ENCODE peak calls at places on chromosomes 16 and 17, in eight cellular contexts. One of them, this sample, is unnamed.

GRCh38 chr17:82907797-82908261 is 68.0 kb upstream of the ZNF750 start:
- DNase-seq in activated CD4-positive, alpha-beta T cell treated with anti-CD3 and anti-CD28 coated beads, Interleukin-2, amount 50 U/mL, for 1 hour: no peak
- DNase-seq in kidney tubule cell: no peak
- DNase-seq in pancreas: no peak
- DNase-seq in NT2/D1: no peak
- DNase-seq in hepatic stellate cell: no peak
- DNase-seq in neural crest cell: no peak
- DNase-seq in activated CD8-positive, alpha-beta memory T cell treated with anti-CD3 and anti-CD28 coated beads for 24 hours: no peak
- DNase-seq in this sample: no peak

GRCh38 chr17:31754239-31754945 is 104.7 kb downstream of the COPRS start:
- DNase-seq in NT2/D1: no peak
- DNase-seq in activated CD4-positive, alpha-beta T cell treated with anti-CD3 and anti-CD28 coated beads, Interleukin-2, amount 50 U/mL, for 1 hour: no peak
- DNase-seq in kidney tubule cell: peak
- DNase-seq in pancreas: no peak
- DNase-seq in hepatic stellate cell: peak
- DNase-seq in neural crest cell: no peak
- DNase-seq in activated CD8-positive, alpha-beta memory T cell treated with anti-CD3 and anti-CD28 coated beads for 24 hours: no peak
- DNase-seq in this sample: no peak

GRCh38 chr16:89366561-89367537 is 123.5 kb downstream of the ANKRD11 start:
- DNase-seq in activated CD8-positive, alpha-beta memory T cell treated with anti-CD3 and anti-CD28 coated beads for 24 hours: no peak
- DNase-seq in kidney tubule cell: peak
- DNase-seq in NT2/D1: no peak
- DNase-seq in pancreas: peak
- DNase-seq in neural crest cell: no peak
- DNase-seq in hepatic stellate cell: no peak
- DNase-seq in activated CD4-positive, alpha-beta T cell treated with anti-CD3 and anti-CD28 coated beads, Interleukin-2, amount 50 U/mL, for 1 hour: no peak
- DNase-seq in this sample: no peak

GRCh38 chr16:73166972-73167550 is 119.1 kb upstream of the ZFHX3 start:
- DNase-seq in neural crest cell: no peak
- DNase-seq in NT2/D1: no peak
- DNase-seq in activated CD4-positive, alpha-beta T cell treated with anti-CD3 and anti-CD28 coated beads, Interleukin-2, amount 50 U/mL, for 1 hour: no peak
- DNase-seq in pancreas: no peak
- DNase-seq in hepatic stellate cell: no peak
- DNase-seq in kidney tubule cell: no peak
- DNase-seq in activated CD8-positive, alpha-beta memory T cell treated with anti-CD3 and anti-CD28 coated beads for 24 hours: no peak
- DNase-seq in this sample: no peak

GRCh38 chr16:15708096-15708495 is 58.1 kb downstream of the NDE1 start:
- DNase-seq in hepatic stellate cell: peak
- DNase-seq in activated CD4-positive, alpha-beta T cell treated with anti-CD3 and anti-CD28 coated beads, Interleukin-2, amount 50 U/mL, for 1 hour: no peak
- DNase-seq in activated CD8-positive, alpha-beta memory T cell treated with anti-CD3 and anti-CD28 coated beads for 24 hours: no peak
- DNase-seq in pancreas: no peak
- DNase-seq in neural crest cell: no peak
- DNase-seq in NT2/D1: no peak
- DNase-seq in kidney tubule cell: no peak
- DNase-seq in this sample: no peak

GRCh38 chr17:79248843-79249242 is 174.2 kb downstream of the ENGASE start:
- DNase-seq in hepatic stellate cell: no peak
- DNase-seq in activated CD8-positive, alpha-beta memory T cell treated with anti-CD3 and anti-CD28 coated beads for 24 hours: no peak
- DNase-seq in NT2/D1: no peak
- DNase-seq in kidney tubule cell: no peak
- DNase-seq in neural crest cell: no peak
- DNase-seq in pancreas: no peak
- DNase-seq in activated CD4-positive, alpha-beta T cell treated with anti-CD3 and anti-CD28 coated beads, Interleukin-2, amount 50 U/mL, for 1 hour: no peak
- DNase-seq in this sample: no peak

GRCh38 chr17:7330099-7331015 is 1.2 kb upstream of the NEURL4 start:
- DNase-seq in hepatic stellate cell: peak
- DNase-seq in activated CD4-positive, alpha-beta T cell treated with anti-CD3 and anti-CD28 coated beads, Interleukin-2, amount 50 U/mL, for 1 hour: peak
- DNase-seq in pancreas: peak
- DNase-seq in NT2/D1: no peak
- DNase-seq in activated CD8-positive, alpha-beta memory T cell treated with anti-CD3 and anti-CD28 coated beads for 24 hours: peak
- DNase-seq in kidney tubule cell: peak
- DNase-seq in neural crest cell: peak
- DNase-seq in this sample: no peak

GRCh38 chr17:29089601-29090044 is 46.7 kb downstream of the PIPOX start:
- DNase-seq in hepatic stellate cell: no peak
- DNase-seq in pancreas: no peak
- DNase-seq in activated CD8-positive, alpha-beta memory T cell treated with anti-CD3 and anti-CD28 coated beads for 24 hours: no peak
- DNase-seq in neural crest cell: no peak
- DNase-seq in NT2/D1: no peak
- DNase-seq in activated CD4-positive, alpha-beta T cell treated with anti-CD3 and anti-CD28 coated beads, Interleukin-2, amount 50 U/mL, for 1 hour: no peak
- DNase-seq in kidney tubule cell: no peak
- DNase-seq in this sample: no peak

GRCh38 chr17:64242633-64243032 is 20.4 kb downstream of the TEX2 start:
- DNase-seq in neural crest cell: no peak
- DNase-seq in kidney tubule cell: no peak
- DNase-seq in activated CD4-positive, alpha-beta T cell treated with anti-CD3 and anti-CD28 coated beads, Interleukin-2, amount 50 U/mL, for 1 hour: no peak
- DNase-seq in NT2/D1: no peak
- DNase-seq in hepatic stellate cell: no peak
- DNase-seq in pancreas: no peak
- DNase-seq in activated CD8-positive, alpha-beta memory T cell treated with anti-CD3 and anti-CD28 coated beads for 24 hours: no peak
- DNase-seq in this sample: no peak

GRCh38 chr17:76261421-76262215 is 3.5 kb upstream of the UBALD2 start:
- DNase-seq in activated CD4-positive, alpha-beta T cell treated with anti-CD3 and anti-CD28 coated beads, Interleukin-2, amount 50 U/mL, for 1 hour: no peak
- DNase-seq in kidney tubule cell: peak
- DNase-seq in hepatic stellate cell: no peak
- DNase-seq in activated CD8-positive, alpha-beta memory T cell treated with anti-CD3 and anti-CD28 coated beads for 24 hours: no peak
- DNase-seq in pancreas: no peak
- DNase-seq in NT2/D1: no peak
- DNase-seq in neural crest cell: no peak
- DNase-seq in this sample: no peak

GRCh38 chr17:65013613-65014391 is 42.7 kb downstream of the GNA13 start:
- DNase-seq in neural crest cell: no peak
- DNase-seq in NT2/D1: no peak
- DNase-seq in kidney tubule cell: peak
- DNase-seq in activated CD8-positive, alpha-beta memory T cell treated with anti-CD3 and anti-CD28 coated beads for 24 hours: no peak
- DNase-seq in activated CD4-positive, alpha-beta T cell treated with anti-CD3 and anti-CD28 coated beads, Interleukin-2, amount 50 U/mL, for 1 hour: no peak
- DNase-seq in hepatic stellate cell: peak
- DNase-seq in pancreas: no peak
- DNase-seq in this sample: no peak

GRCh38 chr16:73126453-73126853 is 78.5 kb upstream of the ZFHX3 start:
- DNase-seq in NT2/D1: no peak
- DNase-seq in hepatic stellate cell: peak
- DNase-seq in kidney tubule cell: no peak
- DNase-seq in neural crest cell: no peak
- DNase-seq in activated CD8-positive, alpha-beta memory T cell treated with anti-CD3 and anti-CD28 coated beads for 24 hours: no peak
- DNase-seq in activated CD4-positive, alpha-beta T cell treated with anti-CD3 and anti-CD28 coated beads, Interleukin-2, amount 50 U/mL, for 1 hour: no peak
- DNase-seq in pancreas: no peak
- DNase-seq in this sample: no peak

GRCh38 chr17:82020874-82021727 is 1.6 kb downstream of the CENPX start:
- DNase-seq in kidney tubule cell: peak
- DNase-seq in activated CD8-positive, alpha-beta memory T cell treated with anti-CD3 and anti-CD28 coated beads for 24 hours: peak
- DNase-seq in neural crest cell: peak
- DNase-seq in NT2/D1: no peak
- DNase-seq in pancreas: peak
- DNase-seq in activated CD4-positive, alpha-beta T cell treated with anti-CD3 and anti-CD28 coated beads, Interleukin-2, amount 50 U/mL, for 1 hour: peak
- DNase-seq in hepatic stellate cell: peak
- DNase-seq in this sample: no peak

GRCh38 chr17:5225668-5226457 is 8.8 kb downstream of the SCIMP start:
- DNase-seq in neural crest cell: no peak
- DNase-seq in activated CD8-positive, alpha-beta memory T cell treated with anti-CD3 and anti-CD28 coated beads for 24 hours: no peak
- DNase-seq in pancreas: no peak
- DNase-seq in kidney tubule cell: no peak
- DNase-seq in activated CD4-positive, alpha-beta T cell treated with anti-CD3 and anti-CD28 coated beads, Interleukin-2, amount 50 U/mL, for 1 hour: no peak
- DNase-seq in NT2/D1: no peak
- DNase-seq in hepatic stellate cell: no peak
- DNase-seq in this sample: no peak

GRCh38 chr16:88379694-88380040 is 3.1 kb upstream of the ZNF469 start:
- DNase-seq in kidney tubule cell: no peak
- DNase-seq in NT2/D1: no peak
- DNase-seq in pancreas: no peak
- DNase-seq in neural crest cell: no peak
- DNase-seq in activated CD8-positive, alpha-beta memory T cell treated with anti-CD3 and anti-CD28 coated beads for 24 hours: no peak
- DNase-seq in hepatic stellate cell: no peak
- DNase-seq in activated CD4-positive, alpha-beta T cell treated with anti-CD3 and anti-CD28 coated beads, Interleukin-2, amount 50 U/mL, for 1 hour: no peak
- DNase-seq in this sample: no peak

GRCh38 chr17:6478486-6478885 is 34.2 kb downstream of the PIMREG start:
- DNase-seq in activated CD8-positive, alpha-beta memory T cell treated with anti-CD3 and anti-CD28 coated beads for 24 hours: no peak
- DNase-seq in neural crest cell: no peak
- DNase-seq in NT2/D1: no peak
- DNase-seq in activated CD4-positive, alpha-beta T cell treated with anti-CD3 and anti-CD28 coated beads, Interleukin-2, amount 50 U/mL, for 1 hour: no peak
- DNase-seq in hepatic stellate cell: no peak
- DNase-seq in pancreas: no peak
- DNase-seq in kidney tubule cell: no peak
- DNase-seq in this sample: no peak

GRCh38 chr17:11986939-11987329 is 10.3 kb downstream of the ZNF18 start:
- DNase-seq in hepatic stellate cell: peak
- DNase-seq in activated CD8-positive, alpha-beta memory T cell treated with anti-CD3 and anti-CD28 coated beads for 24 hours: no peak
- DNase-seq in neural crest cell: no peak
- DNase-seq in pancreas: no peak
- DNase-seq in activated CD4-positive, alpha-beta T cell treated with anti-CD3 and anti-CD28 coated beads, Interleukin-2, amount 50 U/mL, for 1 hour: no peak
- DNase-seq in kidney tubule cell: peak
- DNase-seq in NT2/D1: peak
- DNase-seq in this sample: no peak

GRCh38 chr17:41004397-41004796 is 4.5 kb downstream of the KRTAP3-1 start:
- DNase-seq in activated CD4-positive, alpha-beta T cell treated with anti-CD3 and anti-CD28 coated beads, Interleukin-2, amount 50 U/mL, for 1 hour: no peak
- DNase-seq in activated CD8-positive, alpha-beta memory T cell treated with anti-CD3 and anti-CD28 coated beads for 24 hours: no peak
- DNase-seq in NT2/D1: no peak
- DNase-seq in hepatic stellate cell: no peak
- DNase-seq in kidney tubule cell: no peak
- DNase-seq in neural crest cell: no peak
- DNase-seq in pancreas: no peak
- DNase-seq in this sample: no peak

GRCh38 chr17:64787255-64787920 is 125.3 kb upstream of the SMURF2 start:
- DNase-seq in neural crest cell: no peak
- DNase-seq in NT2/D1: no peak
- DNase-seq in hepatic stellate cell: no peak
- DNase-seq in kidney tubule cell: no peak
- DNase-seq in pancreas: no peak
- DNase-seq in activated CD4-positive, alpha-beta T cell treated with anti-CD3 and anti-CD28 coated beads, Interleukin-2, amount 50 U/mL, for 1 hour: no peak
- DNase-seq in activated CD8-positive, alpha-beta memory T cell treated with anti-CD3 and anti-CD28 coated beads for 24 hours: peak
- DNase-seq in this sample: no peak

GRCh38 chr16:17571499-17572093 is 100.8 kb upstream of the XYLT1 start:
- DNase-seq in neural crest cell: no peak
- DNase-seq in activated CD8-positive, alpha-beta memory T cell treated with anti-CD3 and anti-CD28 coated beads for 24 hours: no peak
- DNase-seq in pancreas: no peak
- DNase-seq in hepatic stellate cell: no peak
- DNase-seq in kidney tubule cell: peak
- DNase-seq in activated CD4-positive, alpha-beta T cell treated with anti-CD3 and anti-CD28 coated beads, Interleukin-2, amount 50 U/mL, for 1 hour: no peak
- DNase-seq in NT2/D1: no peak
- DNase-seq in this sample: no peak

GRCh38 chr16:88681709-88682451 is 4.4 kb downstream of the SNAI3 start:
- DNase-seq in activated CD8-positive, alpha-beta memory T cell treated with anti-CD3 and anti-CD28 coated beads for 24 hours: peak
- DNase-seq in neural crest cell: no peak
- DNase-seq in hepatic stellate cell: no peak
- DNase-seq in pancreas: no peak
- DNase-seq in NT2/D1: no peak
- DNase-seq in kidney tubule cell: peak
- DNase-seq in activated CD4-positive, alpha-beta T cell treated with anti-CD3 and anti-CD28 coated beads, Interleukin-2, amount 50 U/mL, for 1 hour: peak
- DNase-seq in this sample: no peak

GRCh38 chr17:39339272-39339671 is 62.2 kb downstream of the FBXL20 start:
- DNase-seq in neural crest cell: no peak
- DNase-seq in pancreas: no peak
- DNase-seq in kidney tubule cell: no peak
- DNase-seq in activated CD4-positive, alpha-beta T cell treated with anti-CD3 and anti-CD28 coated beads, Interleukin-2, amount 50 U/mL, for 1 hour: no peak
- DNase-seq in hepatic stellate cell: no peak
- DNase-seq in NT2/D1: no peak
- DNase-seq in activated CD8-positive, alpha-beta memory T cell treated with anti-CD3 and anti-CD28 coated beads for 24 hours: no peak
- DNase-seq in this sample: no peak

GRCh38 chr17:41967141-41967920 is 736 bp downstream of the CNP start:
- DNase-seq in hepatic stellate cell: no peak
- DNase-seq in neural crest cell: peak
- DNase-seq in kidney tubule cell: peak
- DNase-seq in activated CD8-positive, alpha-beta memory T cell treated with anti-CD3 and anti-CD28 coated beads for 24 hours: peak
- DNase-seq in activated CD4-positive, alpha-beta T cell treated with anti-CD3 and anti-CD28 coated beads, Interleukin-2, amount 50 U/mL, for 1 hour: peak
- DNase-seq in pancreas: peak
- DNase-seq in NT2/D1: no peak
- DNase-seq in this sample: no peak

GRCh38 chr17:72691601-72692000 is 400.9 kb downstream of the SLC39A11 start:
- DNase-seq in NT2/D1: no peak
- DNase-seq in pancreas: no peak
- DNase-seq in neural crest cell: no peak
- DNase-seq in activated CD8-positive, alpha-beta memory T cell treated with anti-CD3 and anti-CD28 coated beads for 24 hours: no peak
- DNase-seq in activated CD4-positive, alpha-beta T cell treated with anti-CD3 and anti-CD28 coated beads, Interleukin-2, amount 50 U/mL, for 1 hour: no peak
- DNase-seq in kidney tubule cell: no peak
- DNase-seq in hepatic stellate cell: peak
- DNase-seq in this sample: no peak

GRCh38 chr16:89828870-89829629 is 775 bp downstream of the SPIRE2 start:
- DNase-seq in activated CD4-positive, alpha-beta T cell treated with anti-CD3 and anti-CD28 coated beads, Interleukin-2, amount 50 U/mL, for 1 hour: no peak
- DNase-seq in hepatic stellate cell: no peak
- DNase-seq in neural crest cell: no peak
- DNase-seq in NT2/D1: no peak
- DNase-seq in kidney tubule cell: no peak
- DNase-seq in pancreas: peak
- DNase-seq in activated CD8-positive, alpha-beta memory T cell treated with anti-CD3 and anti-CD28 coated beads for 24 hours: no peak
- DNase-seq in this sample: no peak

GRCh38 chr17:4509923-4510614 is 11.4 kb downstream of the SPNS2 start:
- DNase-seq in pancreas: no peak
- DNase-seq in NT2/D1: no peak
- DNase-seq in hepatic stellate cell: peak
- DNase-seq in kidney tubule cell: no peak
- DNase-seq in neural crest cell: no peak
- DNase-seq in activated CD8-positive, alpha-beta memory T cell treated with anti-CD3 and anti-CD28 coated beads for 24 hours: no peak
- DNase-seq in activated CD4-positive, alpha-beta T cell treated with anti-CD3 and anti-CD28 coated beads, Interleukin-2, amount 50 U/mL, for 1 hour: no peak
- DNase-seq in this sample: no peak

GRCh38 chr16:65148804-65149203 is 26.9 kb upstream of the CDH11 start:
- DNase-seq in activated CD4-positive, alpha-beta T cell treated with anti-CD3 and anti-CD28 coated beads, Interleukin-2, amount 50 U/mL, for 1 hour: no peak
- DNase-seq in kidney tubule cell: no peak
- DNase-seq in activated CD8-positive, alpha-beta memory T cell treated with anti-CD3 and anti-CD28 coated beads for 24 hours: no peak
- DNase-seq in NT2/D1: no peak
- DNase-seq in hepatic stellate cell: no peak
- DNase-seq in neural crest cell: no peak
- DNase-seq in pancreas: no peak
- DNase-seq in this sample: no peak

GRCh38 chr17:5770556-5771270 is 186.4 kb upstream of the NLRP1 start:
- DNase-seq in activated CD4-positive, alpha-beta T cell treated with anti-CD3 and anti-CD28 coated beads, Interleukin-2, amount 50 U/mL, for 1 hour: no peak
- DNase-seq in hepatic stellate cell: no peak
- DNase-seq in NT2/D1: no peak
- DNase-seq in pancreas: no peak
- DNase-seq in activated CD8-positive, alpha-beta memory T cell treated with anti-CD3 and anti-CD28 coated beads for 24 hours: no peak
- DNase-seq in kidney tubule cell: peak
- DNase-seq in neural crest cell: no peak
- DNase-seq in this sample: no peak

GRCh38 chr16:50198802-50199410 is 45.8 kb downstream of the TENT4B start:
- DNase-seq in hepatic stellate cell: no peak
- DNase-seq in neural crest cell: no peak
- DNase-seq in activated CD4-positive, alpha-beta T cell treated with anti-CD3 and anti-CD28 coated beads, Interleukin-2, amount 50 U/mL, for 1 hour: no peak
- DNase-seq in kidney tubule cell: no peak
- DNase-seq in NT2/D1: no peak
- DNase-seq in pancreas: no peak
- DNase-seq in activated CD8-positive, alpha-beta memory T cell treated with anti-CD3 and anti-CD28 coated beads for 24 hours: no peak
- DNase-seq in this sample: no peak

GRCh38 chr17:75084039-75084660 is 3.6 kb upstream of the SLC16A5 start:
- DNase-seq in neural crest cell: no peak
- DNase-seq in activated CD4-positive, alpha-beta T cell treated with anti-CD3 and anti-CD28 coated beads, Interleukin-2, amount 50 U/mL, for 1 hour: no peak
- DNase-seq in NT2/D1: no peak
- DNase-seq in pancreas: no peak
- DNase-seq in kidney tubule cell: peak
- DNase-seq in activated CD8-positive, alpha-beta memory T cell treated with anti-CD3 and anti-CD28 coated beads for 24 hours: no peak
- DNase-seq in hepatic stellate cell: no peak
- DNase-seq in this sample: no peak

GRCh38 chr17:66724581-66725341 is 110.2 kb upstream of the CACNG5 start:
- DNase-seq in pancreas: no peak
- DNase-seq in kidney tubule cell: no peak
- DNase-seq in NT2/D1: no peak
- DNase-seq in activated CD8-positive, alpha-beta memory T cell treated with anti-CD3 and anti-CD28 coated beads for 24 hours: peak
- DNase-seq in neural crest cell: no peak
- DNase-seq in hepatic stellate cell: peak
- DNase-seq in activated CD4-positive, alpha-beta T cell treated with anti-CD3 and anti-CD28 coated beads, Interleukin-2, amount 50 U/mL, for 1 hour: no peak
- DNase-seq in this sample: no peak

GRCh38 chr17:43018008-43018853 is 4.0 kb downstream of the VAT1 start:
- DNase-seq in activated CD8-positive, alpha-beta memory T cell treated with anti-CD3 and anti-CD28 coated beads for 24 hours: no peak
- DNase-seq in neural crest cell: peak
- DNase-seq in NT2/D1: no peak
- DNase-seq in kidney tubule cell: no peak
- DNase-seq in pancreas: no peak
- DNase-seq in activated CD4-positive, alpha-beta T cell treated with anti-CD3 and anti-CD28 coated beads, Interleukin-2, amount 50 U/mL, for 1 hour: peak
- DNase-seq in hepatic stellate cell: no peak
- DNase-seq in this sample: no peak

GRCh38 chr17:29078183-29079045 is 35.5 kb downstream of the PIPOX start:
- DNase-seq in activated CD8-positive, alpha-beta memory T cell treated with anti-CD3 and anti-CD28 coated beads for 24 hours: no peak
- DNase-seq in neural crest cell: no peak
- DNase-seq in NT2/D1: no peak
- DNase-seq in pancreas: no peak
- DNase-seq in activated CD4-positive, alpha-beta T cell treated with anti-CD3 and anti-CD28 coated beads, Interleukin-2, amount 50 U/mL, for 1 hour: no peak
- DNase-seq in kidney tubule cell: peak
- DNase-seq in hepatic stellate cell: no peak
- DNase-seq in this sample: no peak

GRCh38 chr16:30569746-30570325 is 1.7 kb downstream of the ZNF688 start:
- DNase-seq in hepatic stellate cell: no peak
- DNase-seq in pancreas: peak
- DNase-seq in NT2/D1: no peak
- DNase-seq in kidney tubule cell: no peak
- DNase-seq in activated CD8-positive, alpha-beta memory T cell treated with anti-CD3 and anti-CD28 coated beads for 24 hours: no peak
- DNase-seq in activated CD4-positive, alpha-beta T cell treated with anti-CD3 and anti-CD28 coated beads, Interleukin-2, amount 50 U/mL, for 1 hour: no peak
- DNase-seq in neural crest cell: no peak
- DNase-seq in this sample: no peak